ENCODE peak calls at places on chromosome 5, in eight cellular contexts. Q is foreskin fibroblast, G is astrocyte of the spinal cord, M is A673, N is choroid plexus epithelial cell, D is left ventricle myocardium inferior, S is IMR-90, P is fibroblast of mammary gland. J is an unnamed sample.

GRCh38 chr5:95615164-95615467 is 4.8 kb upstream of the GPR150 start:
- DNase-seq in Q (no peak), G (no peak), M (no peak), N (no peak), D (no peak), S (no peak), P (peak; percentile 28), J (no peak)

GRCh38 chr5:172771439-172772111 is 580 bp upstream of the DUSP1 start:
- DNase-seq in Q (peak; percentile 42), G (peak; percentile 76), M (no peak), N (peak; percentile 79), D (no peak), S (no peak), P (no peak), J (peak; percentile 43)

GRCh38 chr5:33311893-33312292 is 128.9 kb upstream of the TARS1 start:
- DNase-seq in Q (peak; percentile 96), G (peak; percentile 94), M (no peak), N (peak; percentile 84), D (no peak), S (peak; percentile 99), P (peak; percentile 100), J (peak; percentile 95)

GRCh38 chr5:181173027-181173419 is 25.6 kb downstream of the OR2V2 start:
- DNase-seq in Q (no peak), G (no peak), M (no peak), N (no peak), D (no peak), S (no peak), P (peak; percentile 70), J (peak; percentile 72)

GRCh38 chr5:58544195-58544594 is 38.7 kb upstream of the RAB3C start:
- DNase-seq in Q (no peak), G (no peak), M (peak; percentile 38), N (no peak), D (no peak), S (no peak), P (no peak), J (peak; percentile 4)

GRCh38 chr5:162496080-162496808 is 428.7 kb downstream of the GABRG2 start:
- DNase-seq in Q (no peak), G (no peak), M (no peak), N (no peak), D (no peak), S (no peak), P (peak; percentile 12), J (no peak)

GRCh38 chr5:10438301-10438700 is 3.4 kb upstream of the ROPN1L start:
- DNase-seq in Q (no peak), G (no peak), M (no peak), N (no peak), D (no peak), S (no peak), P (no peak), J (no peak)

GRCh38 chr5:177098772-177099152 is 12.0 kb downstream of the FGFR4 start:
- DNase-seq in Q (no peak), G (no peak), M (no peak), N (peak; percentile 50), D (no peak), S (peak; percentile 68), P (no peak), J (no peak)

GRCh38 chr5:131814990-131815389 is 18.2 kb upstream of the FNIP1 start:
- DNase-seq in Q (peak; percentile 79), G (peak; percentile 76), M (peak; percentile 71), N (peak; percentile 85), D (no peak), S (peak; percentile 91), P (peak; percentile 78), J (peak; percentile 80)

GRCh38 chr5:8895599-8895998 is 650.3 kb downstream of the SEMA5A start:
- DNase-seq in Q (no peak), G (no peak), M (no peak), N (peak; percentile 10), D (no peak), S (peak; percentile 52), P (no peak), J (no peak)

GRCh38 chr5:168654225-168654624 is 75.1 kb upstream of the PANK3 start:
- DNase-seq in Q (peak; percentile 81), G (no peak), M (peak; percentile 5), N (peak; percentile 31), D (peak; percentile 31), S (peak; percentile 7), P (peak; percentile 72), J (no peak)

GRCh38 chr5:143471041-143471509 is 67.6 kb upstream of the NR3C1 start:
- DNase-seq in Q (peak; percentile 74), G (peak; percentile 46), M (no peak), N (peak; percentile 40), D (no peak), S (peak; percentile 90), P (peak; percentile 79), J (peak; percentile 57)

GRCh38 chr5:127957183-127957582 is 126.4 kb upstream of the SLC12A2 start:
- DNase-seq in Q (peak; percentile 45), G (peak; percentile 74), M (no peak), N (peak; percentile 71), D (peak; percentile 41), S (peak; percentile 72), P (peak; percentile 77), J (peak; percentile 20)

GRCh38 chr5:147737921-147738320 is 44.6 kb downstream of the JAKMIP2 start:
- DNase-seq in Q (no peak), G (no peak), M (no peak), N (no peak), D (no peak), S (no peak), P (no peak), J (no peak)

GRCh38 chr5:74116266-74116665 is 490.3 kb downstream of the ARHGEF28 start:
- DNase-seq in Q (no peak), G (no peak), M (no peak), N (peak; percentile 31), D (no peak), S (peak; percentile 33), P (no peak), J (no peak)

GRCh38 chr5:139395844-139396640 is 1.1 kb upstream of the PROB1 start:
- DNase-seq in Q (no peak), G (no peak), M (no peak), N (no peak), D (no peak), S (no peak), P (peak; percentile 42), J (no peak)

GRCh38 chr5:139394123-139394653 is 716 bp downstream of the PROB1 start:
- DNase-seq in Q (no peak), G (no peak), M (peak; percentile 62), N (peak; percentile 59), D (peak; percentile 62), S (no peak), P (no peak), J (no peak)

GRCh38 chr5:139393497-139394122 is 1.3 kb downstream of the PROB1 start:
- DNase-seq in Q (no peak), G (no peak), M (peak; percentile 39), N (no peak), D (no peak), S (no peak), P (no peak), J (no peak)

GRCh38 chr5:139396691-139397090 is 1.8 kb upstream of the PROB1 start:
- DNase-seq in Q (no peak), G (no peak), M (no peak), N (no peak), D (no peak), S (no peak), P (no peak), J (no peak)

DNA sequence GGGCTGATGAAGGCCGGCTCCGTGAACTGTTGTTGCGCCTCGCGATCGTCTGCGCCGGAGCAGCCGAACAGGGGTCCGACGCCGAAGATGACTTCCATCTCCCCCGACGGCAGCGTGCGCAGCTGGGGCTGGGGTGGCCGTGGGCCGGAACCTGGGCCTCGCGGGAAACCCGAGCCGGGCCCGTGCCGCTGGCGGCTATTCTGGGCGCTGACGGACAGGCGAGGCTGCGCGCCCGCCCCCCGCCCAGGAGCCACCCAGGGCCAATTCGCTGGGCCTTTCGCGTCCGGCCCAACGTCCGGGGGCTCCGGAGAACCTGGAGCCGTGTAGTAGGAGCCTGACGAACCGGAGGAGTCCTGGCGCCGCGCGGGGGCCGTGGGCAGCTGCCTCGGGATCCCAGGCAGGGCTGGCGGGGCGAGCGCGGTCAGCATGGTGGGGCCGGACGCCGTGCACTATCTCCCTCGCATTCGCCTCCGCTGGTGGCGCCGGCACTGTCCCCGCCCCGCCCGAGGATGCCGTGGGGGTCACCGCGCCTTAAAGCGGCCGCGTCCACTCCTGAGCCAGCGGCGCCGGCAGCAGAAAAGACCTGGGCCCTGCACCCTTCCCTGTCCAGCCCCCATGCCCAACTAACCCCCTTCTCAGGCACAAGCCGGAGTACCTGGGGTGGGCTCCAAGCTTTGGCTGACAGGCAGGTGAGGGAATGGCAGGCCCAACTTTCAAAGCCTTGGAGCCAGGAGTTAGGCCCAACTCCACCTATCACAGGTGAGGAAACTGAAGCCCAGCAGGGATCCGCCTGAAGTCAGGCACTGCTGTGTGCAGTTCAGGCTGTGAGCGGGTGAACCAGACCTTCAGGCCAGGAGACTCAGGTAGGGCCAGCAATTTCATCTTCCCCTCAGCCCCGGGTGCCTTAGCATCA is at the start of gene PROB1:
- DNase-seq in Q (no peak), G (no peak), M (no peak), N (no peak), D (peak; percentile 77), S (no peak), P (no peak), J (no peak)
- H3K4me3 ChIP-seq in Q (peak within 1 kb of the TSS; percentile 38), G (peak within 1 kb of the TSS; percentile 32), M (peak within 1 kb of the TSS; percentile 60), N (peak within 1 kb of the TSS; percentile 59), D (peak within 1 kb of the TSS; percentile 77), S (peak within 1 kb of the TSS; percentile 24), P (peak within 1 kb of the TSS; percentile 26), J (peak within 1 kb of the TSS; percentile 42)

DNA sequence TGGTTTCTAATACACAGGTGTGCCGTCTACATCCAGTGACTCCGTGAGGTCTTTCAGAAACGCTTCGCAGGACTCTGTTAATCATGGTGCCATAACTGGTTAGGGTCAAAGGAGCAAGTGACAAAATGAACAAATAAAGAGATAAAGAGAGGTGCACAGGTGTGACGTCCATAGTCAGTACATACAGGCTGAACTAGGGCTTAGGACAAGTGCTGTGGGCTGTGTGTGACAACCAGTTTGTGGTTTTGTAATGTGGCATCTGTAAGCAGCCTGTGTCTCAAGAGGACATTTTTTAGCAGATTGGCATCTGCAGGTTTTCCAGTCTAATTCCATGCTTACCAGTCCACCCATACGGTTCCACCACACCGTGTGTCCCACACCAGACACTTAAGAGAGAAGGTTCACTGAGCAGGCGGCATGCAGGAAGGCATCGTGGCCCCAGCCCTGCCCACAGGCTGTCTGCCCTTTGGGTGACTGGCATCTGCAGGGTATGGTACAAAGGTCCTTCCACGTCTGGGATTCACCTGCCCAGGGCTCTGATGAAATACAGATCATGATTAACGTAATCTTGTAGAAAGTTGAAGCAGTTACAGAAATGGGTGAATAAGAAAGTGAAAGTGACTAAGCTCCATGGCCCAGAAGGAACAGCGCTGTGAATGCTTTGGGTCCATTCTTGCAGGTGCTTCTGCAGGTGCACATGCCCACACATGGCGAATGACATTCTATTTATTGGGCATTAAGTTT is 26.9 kb downstream of the SRD5A1 start:
- DNase-seq in Q (no peak), G (no peak), M (no peak), N (no peak), D (no peak), S (no peak), P (no peak), J (no peak)
- TF ChIP-seq CTCF in Q (no peak), G (no peak), M (no peak), N (no peak), D (no peak), S (no peak), P (no peak), J (no peak)

GRCh38 chr5:137152616-137153015 is 346.5 kb downstream of the SPOCK1 start:
- DNase-seq in Q (no peak), G (peak; percentile 40), M (no peak), N (no peak), D (no peak), S (no peak), P (no peak), J (no peak)
- H3K4me3 ChIP-seq in Q (no peak overlapping the region), G (no peak overlapping the region), M (no peak overlapping the region), N (no peak overlapping the region), D (no peak overlapping the region), S (no peak overlapping the region), P (no peak overlapping the region), J (no peak overlapping the region)

GRCh38 chr5:112848116-112848811 is 12.8 kb upstream of the SRP19 start:
- DNase-seq in Q (peak; percentile 63), G (peak; percentile 79), M (peak; percentile 82), N (peak; percentile 91), D (no peak), S (peak; percentile 78), P (peak; percentile 79), J (peak; percentile 77)
- TF ChIP-seq CTCF in Q (peak; percentile 68), G (peak; percentile 73), M (peak; percentile 81), N (peak; percentile 76), D (peak; percentile 72), S (peak; percentile 67), P (peak; percentile 77), J (peak; percentile 81)

J was measured in epithelial cell of esophagus.